ENCODE peak calls at places on chromosomes 7 and 10, in six cellular contexts. Y, S, B, U, D and J are unnamed samples.
A peak's percentile ranks its signal among the peaks of the same experiment; 100 is the strongest.

GRCh38 chr10:21402606-21403083 is 122.8 kb downstream of the SKIDA1 start:
- DNase-seq in Y (no peak), S (no peak), B (no peak), U (no peak), D (no peak), J (no peak)

GRCh38 chr10:130341325-130341724 is 205.1 kb downstream of the GLRX3 start:
- DNase-seq in Y (peak; percentile 65), S (no peak), B (peak; percentile 65), U (no peak), D (no peak), J (peak; percentile 38)

GRCh38 chr10:97024181-97025073 is 161.3 kb downstream of the SLIT1 start:
- DNase-seq in Y (peak; percentile 52), S (no peak), B (no peak), U (no peak), D (no peak), J (peak; percentile 78)

GRCh38 chr10:70480254-70480861 is 1.8 kb downstream of the PALD1 start:
- DNase-seq in Y (peak; percentile 94), S (no peak), B (peak; percentile 47), U (no peak), D (no peak), J (no peak)

GRCh38 chr10:60434418-60435046 is 44.9 kb upstream of the ANK3 start:
- DNase-seq in Y (peak; percentile 42), S (no peak), B (no peak), U (no peak), D (peak; percentile 49), J (peak; percentile 53)

GRCh38 chr10:97549587-97550322 is 22.8 kb upstream of the ANKRD2 start:
- DNase-seq in Y (no peak), S (no peak), B (no peak), U (peak; percentile 51), D (peak; percentile 57), J (no peak)

GRCh38 chr10:133396035-133396624 is 2.2 kb downstream of the MTG1 start:
- DNase-seq in Y (no peak), S (peak; percentile 42), B (no peak), U (peak; percentile 65), D (no peak), J (peak; percentile 14)

GRCh38 chr10:3122486-3123205 is 49.9 kb downstream of the PITRM1 start:
- DNase-seq in Y (no peak), S (no peak), B (no peak), U (no peak), D (no peak), J (no peak)

GRCh38 chr10:114893248-114893647 is 44.7 kb upstream of the TRUB1 start:
- DNase-seq in Y (no peak), S (no peak), B (no peak), U (no peak), D (no peak), J (no peak)

GRCh38 chr7:27764109-27764508 is 24.1 kb downstream of the TAX1BP1 start:
- DNase-seq in Y (no peak), S (no peak), B (no peak), U (no peak), D (no peak), J (no peak)

GRCh38 chr10:8063128-8063908 is 8.8 kb downstream of the GATA3 start:
- DNase-seq in Y (no peak), S (peak; percentile 74), B (no peak), U (no peak), D (no peak), J (no peak)

GRCh38 chr7:79666472-79666871 is 213.0 kb upstream of the MAGI2 start:
- DNase-seq in Y (no peak), S (no peak), B (no peak), U (no peak), D (no peak), J (no peak)

GRCh38 chr7:79673421-79673820 is 220.0 kb upstream of the MAGI2 start:
- DNase-seq in Y (no peak), S (no peak), B (no peak), U (no peak), D (no peak), J (no peak)

GRCh38 chr7:79673969-79674368 is 220.5 kb upstream of the MAGI2 start:
- DNase-seq in Y (no peak), S (no peak), B (no peak), U (no peak), D (no peak), J (no peak)

GRCh38 chr7:79664884-79665676 is 211.6 kb upstream of the MAGI2 start:
- DNase-seq in Y (no peak), S (no peak), B (no peak), U (no peak), D (no peak), J (no peak)

DNA sequence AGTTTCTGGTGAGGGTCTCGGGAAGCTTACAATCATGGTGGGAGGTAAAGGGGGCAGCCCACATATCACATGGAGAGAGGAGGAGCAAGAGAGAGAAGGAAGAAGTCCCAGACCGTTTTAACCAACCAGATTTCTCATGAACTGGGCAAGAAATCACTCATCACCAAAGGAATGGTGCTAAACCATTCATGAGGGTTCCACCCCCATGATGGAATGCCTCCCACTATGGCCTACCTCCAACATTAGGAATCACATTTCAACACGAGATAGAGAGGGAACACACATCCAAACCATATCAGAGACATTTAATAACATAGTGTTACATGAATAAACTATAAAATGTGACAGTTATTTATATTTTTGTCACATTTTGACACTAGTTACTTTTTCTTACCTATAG is 214.8 kb upstream of the MAGI2 start:
- DNase-seq in Y (no peak), S (no peak), B (no peak), U (no peak), D (no peak), J (no peak)
- TF ChIP-seq POLR2A in Y (no peak), S (no peak), B (no peak), U (no peak), D (no peak), J (no peak)

DNA sequence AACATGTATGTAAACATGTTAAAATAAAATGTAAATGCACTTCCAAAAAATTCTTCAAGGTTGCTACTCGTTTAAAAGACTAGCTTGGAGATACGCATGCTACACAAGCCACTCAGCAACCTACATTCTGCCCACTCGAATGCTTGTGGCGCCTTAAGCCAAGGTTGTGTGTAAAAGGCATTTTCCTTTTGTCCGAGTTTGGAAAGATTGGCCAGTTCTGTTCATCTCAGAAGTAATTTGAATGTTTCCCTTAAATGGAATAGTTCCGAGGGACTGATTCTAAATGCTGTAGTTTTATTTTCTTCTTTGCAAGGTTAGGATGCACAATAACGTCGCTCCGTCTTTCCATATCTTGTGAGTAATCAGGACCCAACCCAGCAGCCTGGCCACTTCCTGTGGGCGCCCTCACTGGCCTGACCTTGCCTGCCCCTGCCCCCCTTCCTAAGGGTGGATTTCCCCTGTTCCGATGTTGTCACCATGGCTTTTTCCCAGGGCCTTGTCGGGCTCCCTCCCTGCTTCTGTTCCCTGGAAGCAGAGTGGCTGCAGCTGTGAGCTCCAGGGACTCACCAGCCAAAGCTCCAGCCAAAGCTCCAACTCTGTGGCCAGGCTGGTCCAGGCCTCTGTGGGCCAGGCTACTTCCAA is 70.6 kb downstream of the PTPRE start:
- DNase-seq in Y (peak; percentile 53), S (peak; percentile 93), B (no peak), U (peak; percentile 83), D (no peak), J (peak; percentile 96)
- H3K4me3 ChIP-seq in Y (no peak overlapping the region), S (no peak overlapping the region), B (no peak overlapping the region), U (no peak overlapping the region), D (no peak overlapping the region), J (no peak overlapping the region)

GRCh38 chr7:66075590-66076458 is at the start of gene ASL:
- DNase-seq in Y (peak; percentile 96), S (peak; percentile 98), B (peak; percentile 99), U (peak; percentile 97), D (peak; percentile 94), J (peak; percentile 94)
- TF ChIP-seq POLR2A in Y (peak; percentile 89), S (no peak), B (peak; percentile 91), U (no peak), D (peak; percentile 96), J (peak; percentile 76)

GRCh38 chr7:99140813-99141212 is 3.1 kb downstream of the SMURF1 start:
- DNase-seq in Y (no peak), S (no peak), B (no peak), U (no peak), D (no peak), J (no peak)

GRCh38 chr7:99133766-99134564 is 9.9 kb downstream of the SMURF1 start:
- DNase-seq in Y (no peak), S (no peak), B (no peak), U (no peak), D (no peak), J (no peak)

GRCh38 chr7:99139031-99139430 is 4.9 kb downstream of the SMURF1 start:
- DNase-seq in Y (no peak), S (no peak), B (no peak), U (no peak), D (no peak), J (no peak)

GRCh38 chr7:99135938-99136337 is 8.0 kb downstream of the SMURF1 start:
- DNase-seq in Y (no peak), S (no peak), B (no peak), U (no peak), D (no peak), J (no peak)

GRCh38 chr7:99137418-99138180 is 6.3 kb downstream of the SMURF1 start:
- DNase-seq in Y (no peak), S (no peak), B (no peak), U (no peak), D (no peak), J (peak; percentile 45)
- H3K4me3 ChIP-seq in Y (no peak overlapping the region), S (no peak overlapping the region), B (no peak overlapping the region), U (no peak overlapping the region), D (no peak overlapping the region), J (no peak overlapping the region)

DNA sequence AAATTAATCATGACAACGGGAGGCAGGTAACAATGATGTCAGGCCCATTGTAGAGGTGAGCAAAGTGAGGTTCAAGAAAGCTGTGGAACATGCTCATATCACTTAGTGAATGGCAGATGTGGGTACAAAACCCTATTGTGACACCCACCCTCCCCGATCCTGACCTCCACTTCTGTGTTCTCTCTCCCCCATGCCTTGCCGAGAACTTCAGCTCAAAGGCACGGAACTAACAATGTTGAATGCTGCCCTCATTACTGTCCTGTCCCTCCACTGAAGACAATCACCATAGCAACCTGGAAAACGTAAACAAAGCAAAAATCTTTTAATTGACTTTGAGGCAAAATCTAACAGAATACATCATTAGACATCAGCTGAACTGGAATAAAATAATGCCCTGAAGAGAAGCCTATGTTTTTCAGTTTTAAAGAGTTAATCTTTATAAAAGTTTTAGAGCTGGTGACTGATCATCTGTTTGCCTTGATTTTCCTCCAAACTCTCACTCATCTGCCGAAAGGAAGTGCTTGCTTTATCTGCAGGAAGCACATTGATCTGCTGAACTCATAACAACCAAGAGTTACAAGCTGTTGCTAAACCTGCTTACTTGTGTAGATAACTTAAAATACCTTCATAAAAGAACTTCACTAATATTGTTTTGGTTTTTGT is 133.6 kb downstream of the CUBN start:
- DNase-seq in Y (no peak), S (no peak), B (no peak), U (no peak), D (no peak), J (no peak)
- TF ChIP-seq POLR2A in Y (no peak), S (no peak), B (no peak), U (no peak), D (no peak), J (no peak)

DNA sequence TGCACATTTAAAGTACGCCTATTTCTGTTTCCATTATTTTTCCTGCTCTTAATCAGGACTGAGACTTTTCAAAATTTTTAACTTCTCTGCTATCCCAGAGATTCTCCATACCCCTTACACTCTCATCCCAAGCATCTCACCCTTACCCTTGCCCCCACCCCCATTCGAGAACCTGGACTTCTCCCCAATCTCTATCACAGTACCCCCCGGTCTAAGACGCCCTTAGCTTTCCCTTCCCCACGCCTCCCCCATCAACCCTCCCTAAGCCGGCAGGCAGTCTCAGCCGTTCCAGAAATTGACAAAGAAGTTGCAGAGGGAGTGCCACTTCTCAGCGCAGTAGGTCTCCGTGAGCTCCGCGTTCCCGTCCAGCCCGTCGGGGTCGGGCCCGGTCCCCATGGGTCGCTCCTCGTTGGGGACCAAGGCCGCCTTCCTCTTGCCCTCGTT is 1.4 kb downstream of the FGFBP3 start:
- DNase-seq in Y (peak; percentile 14), S (no peak), B (no peak), U (no peak), D (no peak), J (no peak)
- H3K4me3 ChIP-seq in Y (peak overlapping the region; percentile 94), S (peak overlapping the region; percentile 52), B (peak overlapping the region; percentile 69), U (peak overlapping the region; percentile 97), D (peak overlapping the region; percentile 74), J (peak overlapping the region; percentile 10)